ENCODE peak calls at places on chromosomes 4 and X, in seven cellular contexts. S is adipocyte, U is body of pancreas, X is HFF-Myc, E is colonic mucosa, V is testis, C is right cardiac atrium. M is an unnamed sample.

GRCh38 chr4:75469896-75470295 is 44.3 kb downstream of the RCHY1 start:
- DNase-seq in S (no peak), E (no peak), X (no peak), V (no peak), U (no peak), C (no peak), M (no peak)

GRCh38 chrX:3712080-3712869 is 1.2 kb downstream of the PRKX start:
- DNase-seq in S (peak), U (peak), V (peak), E (peak), X (no peak), C (peak), M (no peak)

GRCh38 chrX:2572740-2573139 is 72.0 kb upstream of the DHRSX start:
- DNase-seq in E (no peak), X (no peak), V (no peak), S (peak), C (no peak), U (no peak), M (no peak)

GRCh38 chr4:121053601-121054143 is 18.7 kb downstream of the NDNF start:
- DNase-seq in E (peak), X (peak), U (no peak), C (peak), V (no peak), S (peak), M (no peak)

GRCh38 chr4:5266991-5267390 is 215.7 kb downstream of the STK32B start:
- DNase-seq in S (peak), E (no peak), U (no peak), C (no peak), X (no peak), V (no peak), M (no peak)

GRCh38 chr4:530017-530781 is 31.2 kb downstream of the PIGG start:
- DNase-seq in E (no peak), S (no peak), X (no peak), U (no peak), V (no peak), C (no peak), M (no peak)

GRCh38 chr4:130044788-130045531 is 949.0 kb downstream of the C4orf33 start:
- DNase-seq in E (no peak), V (no peak), X (no peak), U (no peak), S (no peak), C (no peak), M (no peak)

GRCh38 chr4:3382251-3382650 is 59.5 kb upstream of the HGFAC start:
- DNase-seq in V (no peak), S (no peak), U (no peak), X (no peak), C (no peak), E (no peak), M (peak)

GRCh38 chr4:5027366-5027765 is 8.1 kb upstream of the CYTL1 start:
- DNase-seq in E (no peak), U (no peak), C (no peak), X (no peak), V (no peak), S (peak), M (no peak)

GRCh38 chrX:12309040-12309732 is 170.9 kb downstream of the FRMPD4 start:
- DNase-seq in X (no peak), S (no peak), C (no peak), U (no peak), E (no peak), V (no peak), M (no peak)

GRCh38 chr4:86948276-86948675 is 13.5 kb downstream of the AFF1 start:
- DNase-seq in E (no peak), C (no peak), U (no peak), X (no peak), V (no peak), S (no peak), M (no peak)

GRCh38 chr4:13164783-13165371 is 319.3 kb downstream of the RAB28 start:
- DNase-seq in X (no peak), U (no peak), V (no peak), E (no peak), C (no peak), S (no peak), M (no peak)

GRCh38 chr4:3522651-3523050 is 9.6 kb downstream of the LRPAP1 start:
- DNase-seq in V (no peak), S (no peak), E (no peak), U (no peak), C (no peak), X (no peak), M (no peak)

GRCh38 chr4:108590776-108591175 is 29.6 kb upstream of the RPL34 start:
- DNase-seq in S (peak), X (no peak), C (no peak), E (no peak), U (no peak), V (no peak), M (no peak)

GRCh38 chrX:154408659-154409221 is 314 bp downstream of the DNASE1L1 start:
- DNase-seq in V (no peak), C (no peak), S (no peak), U (no peak), X (no peak), E (no peak), M (no peak)
- H3K4me3 ChIP-seq in V (no peak), C (peak), S (peak), U (no peak), X (peak), E (peak), M (peak)

DNA sequence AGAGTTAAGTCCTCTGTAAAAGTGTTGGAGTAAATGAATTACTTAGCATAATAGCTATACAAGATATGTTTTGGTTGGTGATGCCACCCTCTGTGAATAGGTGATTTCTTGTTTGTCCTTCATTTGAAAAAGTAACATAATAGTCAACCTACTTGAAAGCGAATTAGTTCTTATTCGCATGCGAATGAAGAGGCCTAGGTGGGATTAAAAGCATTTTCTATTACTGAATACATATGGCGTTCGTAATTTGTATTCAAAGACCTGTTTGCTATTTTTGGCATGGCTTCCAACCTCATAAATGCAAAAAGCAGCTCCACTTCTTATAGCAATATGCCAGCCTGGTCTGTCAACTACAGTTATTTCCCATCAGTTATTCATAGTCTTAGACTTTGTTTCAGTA is 261.2 kb downstream of the TENM3 start:
- DNase-seq in U (no peak), V (no peak), S (no peak), E (no peak), C (no peak), X (no peak), M (no peak)
- H3K4me3 ChIP-seq in U (no peak), V (no peak), S (no peak), E (no peak), C (no peak), X (no peak), M (no peak)

GRCh38 chr4:7792616-7793015 is 147.0 kb downstream of the AFAP1 start:
- DNase-seq in U (no peak), V (no peak), C (no peak), X (no peak), S (peak), E (no peak), M (no peak)
- H3K4me3 ChIP-seq in U (no peak), V (no peak), C (no peak), X (no peak), S (no peak), E (no peak), M (no peak)

DNA sequence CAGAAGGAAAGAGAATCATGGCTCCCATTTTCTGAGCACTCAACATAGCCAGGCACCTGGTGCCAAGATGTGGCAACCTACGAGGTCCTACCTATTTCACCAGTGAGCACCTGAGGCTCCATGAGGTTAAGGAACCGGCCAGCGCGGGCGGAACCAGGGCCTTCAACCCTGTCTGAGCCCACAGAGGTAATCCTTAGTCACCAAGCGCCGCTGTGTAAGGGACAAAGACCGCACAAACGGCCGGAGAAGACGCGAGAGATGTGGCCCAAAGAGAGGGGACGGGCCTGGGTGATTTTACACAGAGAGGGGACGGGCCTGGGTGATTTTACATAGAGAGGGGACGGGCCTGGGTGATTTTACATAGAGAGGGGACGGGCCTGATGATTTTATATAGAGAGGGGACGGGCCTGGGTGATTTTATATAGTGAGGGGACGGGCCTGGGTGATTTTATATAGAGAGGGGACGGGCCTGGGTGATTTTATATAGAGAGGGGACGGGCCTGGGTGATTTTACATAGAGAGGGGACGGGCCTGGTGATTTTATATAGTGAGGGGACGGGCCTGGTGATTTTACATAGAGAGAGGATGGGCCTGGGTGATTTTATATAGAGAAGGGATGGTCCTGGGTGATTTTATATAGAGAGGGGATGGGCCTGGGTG is 114.2 kb downstream of the SMIM20 start:
- DNase-seq in S (no peak), X (no peak), C (no peak), U (no peak), E (no peak), V (no peak), M (no peak)
- H3K4me3 ChIP-seq in S (no peak), X (no peak), C (no peak), U (no peak), E (no peak), V (peak), M (no peak)

GRCh38 chr4:185809517-185810071 is 2.4 kb downstream of the SORBS2 start:
- DNase-seq in U (no peak), X (no peak), E (no peak), V (no peak), C (no peak), S (no peak), M (no peak)
- H3K4me3 ChIP-seq in U (peak), X (no peak), E (no peak), V (no peak), C (peak), S (no peak), M (peak)

DNA sequence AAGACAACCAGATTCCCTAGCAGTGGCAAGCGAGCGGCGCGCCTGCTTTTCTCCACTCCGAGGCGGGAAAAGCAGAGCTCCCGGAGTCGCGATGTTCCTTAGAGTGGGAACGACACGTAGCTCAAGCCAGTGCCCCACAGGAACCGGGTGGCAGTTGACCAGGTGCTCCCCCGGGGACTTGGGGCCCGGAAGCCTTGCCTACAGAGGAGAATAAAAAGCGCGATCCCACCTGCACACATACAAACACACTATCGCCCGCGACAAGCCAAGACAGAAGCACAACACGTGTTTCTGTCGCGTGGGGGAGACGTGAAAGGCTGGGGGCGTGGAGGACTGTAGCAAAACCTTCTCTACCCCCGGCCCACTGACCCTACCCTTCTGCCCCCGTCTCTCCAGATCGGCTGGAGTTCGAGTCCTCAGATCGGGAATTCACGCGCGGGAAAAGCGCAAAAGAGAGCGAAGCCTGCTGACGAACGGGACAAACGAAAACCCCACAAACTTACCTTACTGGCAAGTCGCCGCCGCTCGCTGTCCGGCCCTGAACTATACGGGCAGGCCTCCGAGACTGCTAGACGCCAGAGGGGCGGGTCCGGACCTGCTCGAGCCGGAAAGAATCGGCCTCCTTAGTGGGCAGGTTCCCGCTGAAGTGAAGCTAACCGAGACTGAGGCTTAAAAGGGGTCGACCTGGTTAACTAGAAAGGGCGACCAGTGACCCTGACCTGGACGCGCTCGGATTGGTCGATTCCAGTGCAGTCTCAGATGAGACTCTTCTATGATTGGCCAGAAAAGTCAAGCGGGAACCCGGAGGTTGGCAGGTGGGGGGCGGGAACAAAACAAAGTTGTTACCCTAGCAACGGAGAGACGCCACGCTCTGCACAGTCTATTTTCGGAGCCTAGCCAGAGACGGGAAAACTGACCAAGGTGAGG is at the start of the genes DNAAF6 and NUP62CL:
- DNase-seq in V (peak), X (peak), U (peak), C (peak), E (peak), S (peak), M (no peak)
- H3K4me3 ChIP-seq in V (peak), X (peak), U (no peak), C (peak), E (peak), S (peak), M (peak)

M was measured in right atrium auricular region.